ENCODE peak calls at places on chromosomes 3 and 15, in five cellular contexts. S is HTR-8/SVneo, J is astrocyte of the spinal cord, P is AG04450, A is nucleus accumbens. Z is an unnamed sample.

GRCh38 chr15:26831951-26832350 is 34.9 kb upstream of the GABRA5 start:
- DNase-seq in P (no peak), A (no peak), S (no peak), J (no peak), Z (no peak)

GRCh38 chr15:50182233-50183013 is 427 bp downstream of the SLC27A2 start:
- DNase-seq in J (peak; percentile 34), S (peak; percentile 30), A (no peak), P (no peak), Z (peak; percentile 15)

GRCh38 chr3:11655188-11655928 is 11.6 kb upstream of the VGLL4 start:
- DNase-seq in P (no peak), J (no peak), S (peak; percentile 32), A (no peak), Z (no peak)

GRCh38 chr3:126373682-126374601 is 16.7 kb upstream of the KLF15 start:
- DNase-seq in S (no peak), P (no peak), J (no peak), A (no peak), Z (peak; percentile 43)

GRCh38 chr15:66905954-66906353 is 159.4 kb upstream of the SMAD3 start:
- DNase-seq in A (no peak), S (no peak), P (no peak), J (no peak), Z (no peak)

GRCh38 chr3:9349321-9350117 is 13.3 kb upstream of the THUMPD3 start:
- DNase-seq in S (peak; percentile 34), A (no peak), P (no peak), J (peak; percentile 50), Z (peak; percentile 92)

GRCh38 chr3:15276028-15276717 is 56.2 kb downstream of the SH3BP5 start:
- DNase-seq in A (no peak), S (no peak), J (no peak), P (no peak), Z (no peak)

GRCh38 chr3:114411811-114412803 is 118.3 kb downstream of the TIGIT start:
- DNase-seq in J (peak; percentile 84), P (no peak), A (no peak), S (no peak), Z (peak; percentile 87)

GRCh38 chr3:45647148-45647619 is 42.0 kb upstream of the SACM1L start:
- DNase-seq in A (no peak), P (peak; percentile 65), J (peak; percentile 90), S (peak; percentile 72), Z (peak; percentile 94)

GRCh38 chr15:88447206-88447605 is 20.0 kb downstream of the MRPL46 start:
- DNase-seq in J (no peak), S (no peak), A (no peak), P (no peak), Z (no peak)

GRCh38 chr3:159486580-159486979 is 502.1 kb upstream of the IL12A start:
- DNase-seq in S (no peak), P (no peak), A (no peak), J (no peak), Z (peak; percentile 8)

Z was measured in IMR-90.